ENCODE peak calls at places on chromosome 12, in ten cellular contexts. K, N, S, A, T, M, J, G, E and I are unnamed samples.
A peak's percentile ranks its signal among the peaks of the same experiment; 100 is the strongest.

GRCh38 chr12:56346663-56347062 is 8.0 kb downstream of the IL23A start:
- DNase-seq in J (no peak), G (no peak), T (no peak), N (no peak), S (no peak), M (no peak), K (no peak), A (no peak), E (no peak), I (no peak)

GRCh38 chr12:113548467-113548866 is 76.8 kb upstream of the LHX5 start:
- DNase-seq in N (no peak), S (no peak), M (no peak), T (no peak), J (no peak), E (no peak), K (no peak), A (no peak), G (no peak), I (no peak)

GRCh38 chr12:101925352-101925751 is 48.0 kb downstream of the DRAM1 start:
- DNase-seq in S (peak; percentile 39), G (peak; percentile 100), T (peak; percentile 99), A (no peak), K (peak; percentile 72), J (peak; percentile 74), N (no peak), E (peak; percentile 14), M (peak; percentile 99), I (peak; percentile 99)

GRCh38 chr12:130846386-130846785 is 7.3 kb upstream of the STX2 start:
- DNase-seq in K (no peak), J (no peak), T (peak; percentile 87), E (no peak), G (no peak), N (no peak), S (no peak), M (no peak), A (no peak), I (no peak)

GRCh38 chr12:7869137-7869536 is 3.6 kb downstream of the SLC2A14 start:
- DNase-seq in G (peak; percentile 79), N (no peak), A (no peak), E (peak; percentile 12), M (peak; percentile 64), T (peak; percentile 88), S (no peak), K (no peak), J (no peak), I (no peak)

GRCh38 chr12:31536672-31537071 is 54.3 kb downstream of the DENND5B start:
- DNase-seq in T (peak; percentile 23), A (no peak), J (no peak), E (no peak), G (no peak), N (no peak), K (no peak), S (no peak), M (peak; percentile 38), I (peak; percentile 40)

GRCh38 chr12:14367097-14367661 is 1.7 kb downstream of the ATF7IP start:
- DNase-seq in G (peak; percentile 64), A (peak; percentile 26), S (no peak), N (peak; percentile 29), T (peak; percentile 29), K (peak; percentile 20), M (peak; percentile 32), J (no peak), E (peak; percentile 5), I (peak; percentile 79)

GRCh38 chr12:2256453-2256852 is 203.7 kb downstream of the CACNA1C start:
- DNase-seq in G (peak; percentile 90), A (no peak), M (peak; percentile 95), S (no peak), T (peak; percentile 81), E (no peak), K (no peak), N (no peak), J (no peak), I (peak; percentile 42)

GRCh38 chr12:26750531-26751171 is 82.3 kb downstream of the ITPR2 start:
- DNase-seq in M (no peak), K (no peak), N (no peak), A (no peak), G (no peak), S (no peak), T (no peak), J (no peak), E (no peak), I (no peak)

GRCh38 chr12:103780992-103781391 is 60.0 kb downstream of the NT5DC3 start:
- DNase-seq in T (no peak), N (no peak), G (no peak), J (no peak), E (no peak), S (no peak), K (no peak), A (no peak), M (no peak), I (no peak)

GRCh38 chr12:121214171-121214777 is 4.3 kb downstream of the P2RX4 start:
- DNase-seq in T (peak; percentile 71), J (no peak), E (no peak), S (no peak), K (peak; percentile 16), G (peak; percentile 89), N (no peak), M (peak; percentile 42), A (no peak), I (peak; percentile 75)

GRCh38 chr12:57613427-57614109 is 2.3 kb downstream of the ARHGEF25 start:
- DNase-seq in G (no peak), J (no peak), T (no peak), K (no peak), S (no peak), M (no peak), A (no peak), N (no peak), E (no peak), I (no peak)

GRCh38 chr12:49340095-49340870 is 3.3 kb upstream of the C1QL4 start:
- DNase-seq in K (no peak), S (peak; percentile 7), T (no peak), A (no peak), G (no peak), N (no peak), J (no peak), M (no peak), E (no peak), I (no peak)

GRCh38 chr12:49340971-49341776 is 4.2 kb upstream of the C1QL4 start:
- DNase-seq in J (no peak), A (no peak), E (no peak), M (no peak), T (no peak), G (no peak), S (peak; percentile 24), N (no peak), K (no peak), I (no peak)

GRCh38 chr12:49342914-49343731 is 3.6 kb upstream of the DNAJC22 start:
- DNase-seq in E (no peak), S (peak; percentile 24), T (no peak), K (no peak), J (no peak), N (no peak), M (no peak), A (no peak), G (no peak), I (no peak)

GRCh38 chr12:49341777-49342065 is 4.7 kb upstream of the C1QL4 start:
- DNase-seq in M (no peak), G (no peak), S (no peak), E (no peak), K (no peak), J (no peak), N (no peak), A (no peak), T (no peak), I (no peak)

GRCh38 chr12:49342066-49342913 is 4.4 kb upstream of the DNAJC22 start:
- DNase-seq in E (peak; percentile 86), J (peak; percentile 73), M (peak; percentile 66), K (peak; percentile 49), N (peak; percentile 86), S (peak; percentile 75), G (peak; percentile 79), A (peak; percentile 88), T (peak; percentile 76), I (peak; percentile 80)
- H3K4me3 ChIP-seq in E (peak overlapping the region; percentile 53), J (peak overlapping the region; percentile 37), M (peak overlapping the region; percentile 33), K (peak overlapping the region; percentile 31), N (peak overlapping the region; percentile 38), S (peak overlapping the region; percentile 39), G (peak overlapping the region; percentile 56), A (peak overlapping the region; percentile 58), T (peak overlapping the region; percentile 41), I (peak overlapping the region; percentile 39)

GRCh38 chr12:111268738-111269572 is 99.9 kb downstream of the PHETA1 start:
- DNase-seq in G (no peak), N (no peak), E (peak; percentile 23), S (no peak), A (no peak), M (no peak), T (peak; percentile 12), J (no peak), K (no peak), I (no peak)
- TF ChIP-seq CTCF in G (peak; percentile 60), N (peak; percentile 41), E (peak; percentile 87), S (no peak), A (peak; percentile 45), M (peak; percentile 33), T (peak; percentile 61), J (no peak), K (peak; percentile 49), I (peak; percentile 37)

DNA sequence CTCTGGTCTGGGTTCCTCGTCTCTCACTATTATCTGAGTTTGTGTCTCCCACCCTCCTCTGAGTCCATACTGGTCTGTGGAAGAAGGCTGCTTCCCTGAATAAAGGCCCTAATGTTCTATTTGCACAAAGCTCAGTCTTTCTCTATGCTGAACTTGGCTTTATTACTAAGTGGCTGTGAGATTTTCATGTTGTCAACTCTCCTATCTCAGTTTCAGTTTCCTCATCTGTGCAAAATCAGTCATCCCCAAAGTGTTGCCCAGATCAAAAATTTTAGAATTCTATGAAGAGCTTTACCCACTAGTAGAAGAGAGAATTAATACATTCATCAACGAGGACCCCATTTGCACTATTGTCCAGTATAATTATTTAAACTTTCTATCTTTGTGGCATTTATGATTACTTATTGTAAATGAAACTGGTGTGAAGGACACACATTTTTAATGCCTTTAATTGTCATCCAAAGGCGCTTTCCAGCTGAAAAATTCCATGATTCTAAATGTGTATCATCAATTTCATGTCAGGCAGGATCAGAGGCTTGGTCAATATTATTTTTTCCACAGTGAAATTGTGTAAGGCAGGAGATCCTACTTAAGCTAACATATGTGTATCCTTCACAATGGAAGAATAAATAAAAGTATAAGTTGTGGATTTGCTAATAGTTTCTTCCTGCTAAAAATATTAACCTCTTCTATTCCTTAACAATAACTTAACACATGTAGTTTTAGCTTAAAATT is 79.1 kb upstream of the EEA1 start:
- DNase-seq in G (no peak), J (no peak), M (no peak), S (no peak), A (peak; percentile 36), T (no peak), E (no peak), K (no peak), N (peak; percentile 62), I (no peak)
- H3K4me3 ChIP-seq in G (no peak overlapping the region), J (no peak overlapping the region), M (no peak overlapping the region), S (no peak overlapping the region), A (no peak overlapping the region), T (no peak overlapping the region), E (no peak overlapping the region), K (no peak overlapping the region), N (peak overlapping the region; percentile 25), I (no peak overlapping the region)

GRCh38 chr12:65840793-65841670 is 16.7 kb downstream of the HMGA2 start:
- DNase-seq in J (no peak), S (no peak), K (no peak), N (no peak), G (no peak), A (no peak), E (peak; percentile 35), M (no peak), T (no peak), I (no peak)
- TF ChIP-seq CTCF in J (no peak), S (no peak), K (no peak), N (no peak), G (no peak), A (no peak), E (peak; percentile 42), M (no peak), T (peak; percentile 9), I (no peak)